ENCODE peak calls at places on chromosomes 3 and 15, in ten cellular contexts. N is pancreas, V is Caco-2, I is AG10803, L is epithelial cell of esophagus, B is left ventricle myocardium inferior, M is AG04449, F is AG09309, X is heart right ventricle, J is A549. Y is an unnamed sample.

GRCh38 chr15:28023933-28024888 is 74.9 kb downstream of the OCA2 start:
- DNase-seq in I (no peak), F (no peak), J (no peak), X (no peak), N (no peak), V (no peak), M (no peak), L (no peak), B (no peak), Y (no peak)

GRCh38 chr15:83323296-83323711 is 38.8 kb upstream of the BNC1 start:
- DNase-seq in N (no peak), I (peak), J (peak), B (no peak), L (peak), F (peak), V (peak), M (peak), X (no peak), Y (peak)

GRCh38 chr15:48177383-48177874 is 666 bp downstream of the MYEF2 start:
- DNase-seq in N (no peak), B (no peak), M (no peak), I (peak), J (peak), F (no peak), X (no peak), V (no peak), L (peak), Y (peak)

GRCh38 chr15:90580541-90580940 is 50.8 kb downstream of the CRTC3 start:
- DNase-seq in M (no peak), V (no peak), B (no peak), X (no peak), I (no peak), L (no peak), N (no peak), J (no peak), F (no peak), Y (no peak)

GRCh38 chr3:23712656-23713559 is 92.8 kb upstream of the UBE2E1 start:
- DNase-seq in V (peak), J (no peak), X (no peak), M (peak), L (peak), I (peak), F (peak), B (peak), N (no peak), Y (no peak)

GRCh38 chr3:31462050-31462569 is 70.6 kb upstream of the STT3B start:
- DNase-seq in M (no peak), V (no peak), J (no peak), F (no peak), I (no peak), L (peak), X (no peak), N (no peak), B (no peak), Y (no peak)

GRCh38 chr15:65405793-65406192 is 17.0 kb downstream of the IGDCC4 start:
- DNase-seq in L (no peak), N (peak), F (no peak), V (no peak), B (no peak), M (no peak), J (no peak), X (no peak), I (no peak), Y (no peak)

GRCh38 chr15:80991446-80991845 is 1.8 kb upstream of the MESD start:
- DNase-seq in J (no peak), I (peak), M (no peak), V (no peak), L (peak), N (no peak), X (peak), B (peak), F (no peak), Y (no peak)

GRCh38 chr3:184380210-184380626 is 364 bp downstream of the CHRD start:
- DNase-seq in M (no peak), N (peak), V (peak), I (peak), L (peak), B (peak), F (no peak), X (peak), J (peak), Y (no peak)

GRCh38 chr3:66272016-66272415 is 51.2 kb downstream of the SLC25A26 start:
- DNase-seq in F (no peak), M (no peak), N (no peak), B (no peak), L (no peak), V (no peak), X (no peak), I (no peak), J (no peak), Y (no peak)

GRCh38 chr3:17469520-17469919 is 272.9 kb downstream of the TBC1D5 start:
- DNase-seq in X (no peak), J (no peak), V (no peak), L (peak), F (no peak), I (peak), B (no peak), M (no peak), N (no peak), Y (no peak)

GRCh38 chr15:99029358-99029871 is 21.8 kb upstream of the PGPEP1L start:
- DNase-seq in B (no peak), M (no peak), L (peak), N (no peak), X (no peak), V (no peak), F (no peak), I (no peak), J (no peak), Y (no peak)

GRCh38 chr3:98972155-98972554 is 70.7 kb upstream of the DCBLD2 start:
- DNase-seq in V (no peak), X (no peak), I (peak), M (peak), L (peak), B (no peak), N (no peak), F (peak), J (no peak), Y (peak)

GRCh38 chr15:69798481-69799315 is 299.0 kb downstream of the TLE3 start:
- DNase-seq in F (no peak), I (no peak), V (no peak), N (no peak), M (no peak), J (no peak), L (no peak), X (no peak), B (no peak), Y (no peak)

GRCh38 chr15:101450561-101451145 is 38.9 kb downstream of the PCSK6 start:
- DNase-seq in M (no peak), X (no peak), N (no peak), F (no peak), J (no peak), L (no peak), B (no peak), V (no peak), I (no peak), Y (no peak)

GRCh38 chr3:86771741-86772512 is 219.0 kb downstream of the VGLL3 start:
- DNase-seq in F (no peak), V (no peak), M (no peak), N (no peak), I (no peak), B (no peak), J (no peak), X (no peak), L (no peak), Y (no peak)

GRCh38 chr15:90261811-90262210 is 3.7 kb upstream of the NGRN start:
- DNase-seq in N (no peak), X (no peak), F (no peak), J (no peak), I (peak), V (no peak), B (no peak), L (peak), M (no peak), Y (no peak)

GRCh38 chr3:196135693-196136639 is 54.1 kb upstream of the TFRC start:
- DNase-seq in N (no peak), M (no peak), X (no peak), B (no peak), F (no peak), V (no peak), I (no peak), L (peak), J (no peak), Y (no peak)

GRCh38 chr15:42704492-42704926 is 32.4 kb downstream of the CDAN1 start:
- DNase-seq in F (peak), N (no peak), V (peak), X (no peak), L (peak), J (peak), B (no peak), I (peak), M (no peak), Y (peak)

GRCh38 chr3:126850370-126851085 is 132.4 kb upstream of the PLXNA1 start:
- DNase-seq in V (peak), I (peak), N (no peak), X (peak), F (peak), M (peak), L (no peak), J (no peak), B (peak), Y (peak)

GRCh38 chr3:128864351-128864811 is 15.0 kb upstream of the ACAD9 start:
- DNase-seq in B (no peak), F (no peak), N (no peak), J (no peak), I (no peak), V (no peak), X (no peak), L (no peak), M (no peak), Y (no peak)

GRCh38 chr3:101065962-101066361 is 72.7 kb upstream of the ABI3BP start:
- DNase-seq in M (peak), F (peak), X (no peak), L (peak), J (peak), B (no peak), N (no peak), I (peak), V (no peak), Y (no peak)

GRCh38 chr3:22922317-22922716 is 280.8 kb upstream of the UBE2E2 start:
- DNase-seq in J (peak), X (no peak), V (no peak), M (no peak), L (peak), I (peak), N (no peak), B (no peak), F (no peak), Y (no peak)

GRCh38 chr3:19107719-19108118 is 40.6 kb upstream of the KCNH8 start:
- DNase-seq in L (no peak), J (no peak), V (no peak), M (no peak), F (no peak), B (no peak), N (peak), X (no peak), I (no peak), Y (no peak)

GRCh38 chr3:85589145-85589544 is 630.4 kb downstream of the CADM2 start:
- DNase-seq in L (peak), M (no peak), X (no peak), V (no peak), N (no peak), B (no peak), I (peak), F (no peak), J (no peak), Y (no peak)

GRCh38 chr15:60729850-60730458 is 251.0 kb upstream of the ICE2 start:
- DNase-seq in N (no peak), L (no peak), X (no peak), I (no peak), B (no peak), F (no peak), J (no peak), M (no peak), V (no peak), Y (no peak)

GRCh38 chr15:65334586-65335231 is 30.2 kb downstream of the RNU5B-1 start:
- DNase-seq in N (no peak), F (no peak), V (no peak), I (no peak), X (no peak), M (no peak), L (no peak), J (no peak), B (no peak), Y (no peak)

GRCh38 chr15:77541421-77542181 is 91.1 kb downstream of the LINGO1 start:
- DNase-seq in V (no peak), I (peak), X (peak), M (no peak), L (no peak), J (no peak), B (peak), F (no peak), N (no peak), Y (peak)

GRCh38 chr3:194270627-194271458 is 80.3 kb downstream of the CPN2 start:
- DNase-seq in V (peak), M (no peak), L (peak), X (peak), B (peak), F (no peak), J (no peak), I (peak), N (peak), Y (peak)

GRCh38 chr3:31880020-31880419 is 101.0 kb downstream of the OSBPL10 start:
- DNase-seq in F (peak), M (no peak), V (peak), N (no peak), B (no peak), J (no peak), X (no peak), I (peak), L (peak), Y (no peak)

GRCh38 chr3:65619391-65620298 is 419.1 kb downstream of the MAGI1 start:
- DNase-seq in F (no peak), I (peak), B (no peak), M (peak), V (no peak), J (no peak), L (no peak), N (no peak), X (no peak), Y (peak)

GRCh38 chr3:111392911-111393351 is 149.1 kb upstream of the CD96 start:
- DNase-seq in X (no peak), F (no peak), I (no peak), M (no peak), V (no peak), J (no peak), B (no peak), L (peak), N (no peak), Y (peak)

GRCh38 chr3:105062853-105063252 is 303.9 kb upstream of the ALCAM start:
- DNase-seq in N (no peak), M (no peak), I (no peak), V (no peak), X (no peak), B (no peak), J (no peak), F (no peak), L (no peak), Y (no peak)

GRCh38 chr3:18389108-18389733 is 35.9 kb downstream of the SATB1 start:
- DNase-seq in I (peak), V (peak), B (no peak), F (no peak), J (no peak), L (peak), X (no peak), N (no peak), M (no peak), Y (no peak)

GRCh38 chr3:45775571-45776290 is 20.6 kb downstream of the SLC6A20 start:
- DNase-seq in V (no peak), B (no peak), I (no peak), F (no peak), M (no peak), N (no peak), L (no peak), X (no peak), J (no peak), Y (no peak)

GRCh38 chr3:21524113-21524512 is 226.9 kb downstream of the ZNF385D start:
- DNase-seq in B (no peak), M (no peak), F (no peak), V (no peak), N (no peak), L (no peak), I (peak), X (no peak), J (no peak), Y (no peak)

DNA sequence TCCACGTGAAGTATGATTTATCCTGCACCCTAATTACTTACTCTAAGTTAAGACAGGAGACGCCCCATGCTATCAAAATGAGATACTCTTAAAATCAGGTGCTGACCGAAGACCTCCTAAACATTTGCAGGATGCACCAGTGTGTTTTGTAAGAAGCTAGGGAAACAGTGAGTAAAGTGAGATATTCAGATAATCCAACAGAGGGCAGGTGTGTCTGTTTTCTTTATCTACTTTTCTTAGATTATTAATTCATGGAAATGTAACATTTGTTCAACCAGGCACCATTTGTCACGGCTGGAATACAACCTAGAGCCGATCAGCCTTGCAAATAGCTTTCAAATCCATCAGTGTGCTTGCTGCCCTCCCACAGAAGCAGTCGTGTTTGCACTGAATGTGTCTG is 202.0 kb upstream of the CHRM5 start:
- DNase-seq in V (no peak), B (no peak), M (no peak), X (no peak), L (no peak), F (no peak), N (no peak), J (no peak), I (no peak), Y (no peak)
- TF ChIP-seq CTCF in V (no peak), B (no peak), M (no peak), X (no peak), L (peak), F (peak), N (no peak), J (peak), I (peak), Y (peak)

DNA sequence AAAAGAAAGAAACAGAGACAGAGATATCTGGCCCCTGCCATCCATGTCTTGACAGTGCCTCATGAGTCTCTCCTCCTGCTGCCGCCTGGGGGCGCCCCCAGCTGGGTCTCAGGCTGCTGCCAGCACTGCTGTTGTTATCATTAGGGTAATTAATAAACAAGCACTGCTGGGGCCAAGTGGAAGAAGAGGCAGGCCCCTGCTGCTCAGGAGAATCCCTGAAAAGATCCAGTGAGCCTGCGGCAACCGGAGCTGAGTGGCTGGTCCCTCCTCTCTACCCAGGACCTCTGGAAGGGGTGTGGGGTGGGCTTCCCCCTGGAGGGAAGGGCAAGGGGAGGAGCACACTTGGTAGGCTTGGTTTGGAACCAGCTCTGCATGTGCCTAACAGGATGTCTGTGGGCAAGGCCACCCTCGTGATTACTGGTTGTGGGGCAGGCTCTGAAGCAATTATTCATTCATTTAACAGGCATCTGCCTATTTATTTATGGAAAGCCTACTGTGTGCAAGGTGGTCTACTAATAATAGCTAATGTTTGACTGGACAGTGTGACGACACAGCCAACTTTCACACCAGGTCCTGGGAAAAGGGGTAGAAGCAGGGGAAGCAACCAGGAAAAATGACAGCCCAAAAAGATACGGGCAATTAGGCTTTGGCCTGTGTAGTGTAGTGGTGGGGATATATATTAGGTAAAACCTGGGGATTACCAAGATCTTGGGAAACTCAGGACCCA is 1.2 kb upstream of the TYRO3 start:
- DNase-seq in I (peak), X (peak), J (peak), B (peak), V (peak), M (no peak), F (no peak), L (peak), N (peak), Y (peak)
- H3K4me3 ChIP-seq in I (peak), X (peak), J (peak), B (peak), V (peak), M (peak), F (peak), L (no peak), N (no peak), Y (peak)

DNA sequence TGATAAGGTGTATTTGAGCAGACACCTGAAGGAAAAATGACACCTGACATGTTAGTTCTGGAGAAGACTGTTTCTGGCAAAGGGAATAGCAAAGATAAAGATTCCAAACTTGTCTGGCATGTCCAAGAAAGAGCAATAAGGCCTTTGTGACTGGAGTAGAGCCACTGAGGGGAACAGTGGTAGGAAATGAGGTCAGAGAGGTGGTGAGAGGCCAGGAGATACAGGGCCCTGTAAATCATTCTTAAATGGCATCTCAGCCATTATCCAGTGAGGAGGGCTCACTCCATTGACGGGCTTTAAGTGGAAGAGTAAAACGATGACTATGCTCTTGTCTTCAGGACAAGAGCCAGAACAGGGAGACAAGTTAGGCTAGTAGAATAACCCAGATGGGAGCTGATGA is 4.5 kb downstream of the SLC49A4 start:
- DNase-seq in B (no peak), X (no peak), M (no peak), N (no peak), L (no peak), F (no peak), J (no peak), V (no peak), I (no peak), Y (no peak)
- TF ChIP-seq CTCF in B (no peak), X (no peak), M (no peak), N (no peak), L (no peak), F (no peak), J (no peak), V (no peak), I (no peak), Y (no peak)

DNA sequence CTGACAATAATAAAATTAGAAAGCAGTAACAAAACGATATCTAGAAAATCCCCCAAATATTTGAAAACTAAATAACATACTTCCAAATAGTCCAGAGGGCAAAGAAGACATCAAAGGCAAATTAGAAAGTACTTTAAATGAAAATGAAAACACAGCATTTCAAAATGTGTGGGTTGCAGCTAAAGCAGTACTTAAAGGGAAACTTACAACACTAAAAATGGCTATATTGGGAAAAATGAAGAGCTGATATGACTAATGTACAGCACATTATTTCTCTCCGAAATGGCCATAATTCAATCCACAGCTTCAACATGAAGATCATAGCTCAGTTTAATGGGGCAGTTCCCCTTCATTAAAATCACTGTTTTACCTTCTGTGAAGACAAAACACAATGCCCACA is 71.9 kb downstream of the FBXL22 start:
- DNase-seq in F (no peak), J (no peak), B (no peak), N (no peak), X (no peak), M (no peak), L (no peak), V (no peak), I (no peak), Y (no peak)
- H3K4me3 ChIP-seq in F (no peak), J (no peak), B (no peak), N (no peak), X (no peak), M (no peak), L (no peak), V (no peak), I (no peak), Y (no peak)

DNA sequence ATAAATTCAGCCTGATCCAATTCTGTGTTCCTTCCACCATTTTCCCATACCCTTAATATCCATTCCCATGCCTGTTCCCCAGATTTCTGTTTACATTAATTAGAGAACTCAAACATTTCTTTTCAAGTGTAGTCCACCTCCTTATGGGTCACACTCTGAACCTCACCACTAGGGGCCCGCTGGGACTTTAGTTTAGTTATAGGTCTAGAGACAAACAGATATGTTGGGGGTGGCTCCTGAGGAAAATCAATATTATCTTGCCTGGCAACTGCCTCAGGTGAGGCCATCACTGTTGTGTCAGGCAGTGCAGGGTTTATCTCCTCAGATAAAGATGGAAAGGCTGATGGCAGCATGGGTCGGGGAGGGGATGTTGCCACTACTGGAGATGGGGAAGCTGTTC is 72.8 kb downstream of the CLDN1 start:
- DNase-seq in B (no peak), I (no peak), L (no peak), N (no peak), M (no peak), J (no peak), F (no peak), V (no peak), X (no peak), Y (no peak)
- TF ChIP-seq CTCF in B (no peak), I (no peak), L (no peak), N (no peak), M (no peak), J (no peak), F (no peak), V (no peak), X (no peak), Y (no peak)

GRCh38 chr15:75723171-75723846 is 10.7 kb upstream of the CSPG4 start:
- DNase-seq in J (no peak), V (no peak), L (peak), I (no peak), N (peak), B (no peak), F (no peak), X (no peak), M (no peak), Y (no peak)
- H3K4me3 ChIP-seq in J (no peak), V (no peak), L (no peak), I (no peak), N (no peak), B (no peak), F (no peak), X (no peak), M (no peak), Y (no peak)

GRCh38 chr3:180085122-180085710 is 48.5 kb upstream of the PEX5L start:
- DNase-seq in B (no peak), I (no peak), L (no peak), N (no peak), V (no peak), X (no peak), M (no peak), J (no peak), F (no peak), Y (no peak)
- TF ChIP-seq CTCF in B (no peak), I (no peak), L (peak), N (no peak), V (peak), X (no peak), M (no peak), J (no peak), F (no peak), Y (no peak)